ENCODE peak calls at places on chromosomes 16 and 17, in six cellular contexts. L, C, Q, V, B and T are unnamed samples.

GRCh38 chr17:46039592-46040186 is 40.6 kb downstream of the STH start:
- DNase-seq in L (no peak), C (no peak), Q (no peak), V (no peak), B (no peak), T (no peak)

GRCh38 chr16:53580038-53580802 is 77.2 kb upstream of the AKTIP start:
- DNase-seq in L (no peak), C (no peak), Q (no peak), V (no peak), B (no peak), T (no peak)

GRCh38 chr17:82838386-82839063 is 1.3 kb downstream of the ZNF750 start:
- DNase-seq in L (peak), C (no peak), Q (no peak), V (peak), B (no peak), T (no peak)

GRCh38 chr16:88534731-88535141 is 35.5 kb upstream of the ZC3H18 start:
- DNase-seq in L (no peak), C (peak), Q (peak), V (peak), B (no peak), T (no peak)

GRCh38 chr16:53129281-53130192 is 74.7 kb downstream of the CHD9 start:
- DNase-seq in L (peak), C (no peak), Q (no peak), V (peak), B (peak), T (no peak)

GRCh38 chr16:16059895-16060590 is 110.6 kb downstream of the ABCC1 start:
- DNase-seq in L (no peak), C (no peak), Q (no peak), V (no peak), B (no peak), T (no peak)

GRCh38 chr17:42759982-42760651 is 910 bp upstream of the RAMP2 start:
- DNase-seq in L (no peak), C (no peak), Q (no peak), V (no peak), B (no peak), T (no peak)

GRCh38 chr17:77445908-77446535 is 305.3 kb downstream of the SEC14L1 start:
- DNase-seq in L (no peak), C (no peak), Q (no peak), V (no peak), B (no peak), T (no peak)

GRCh38 chr16:52573365-52574104 is 26.6 kb upstream of the TOX3 start:
- DNase-seq in L (no peak), C (no peak), Q (peak), V (no peak), B (peak), T (no peak)

GRCh38 chr16:28304214-28304613 is 11.9 kb downstream of the SBK1 start:
- DNase-seq in L (peak), C (no peak), Q (peak), V (peak), B (no peak), T (no peak)

GRCh38 chr16:77690416-77690815 is 31.9 kb upstream of the NUDT7 start:
- DNase-seq in L (no peak), C (peak), Q (no peak), V (no peak), B (no peak), T (no peak)

GRCh38 chr17:56424543-56425044 is 168.9 kb upstream of the NOG start:
- DNase-seq in L (no peak), C (no peak), Q (no peak), V (no peak), B (no peak), T (no peak)

GRCh38 chr16:9092963-9093477 is 1.6 kb downstream of the HAPSTR1 start:
- DNase-seq in L (no peak), C (no peak), Q (no peak), V (no peak), B (peak), T (peak)